ENCODE peak calls at places on chromosome 20, in five cellular contexts. B, I, S, T and Q are unnamed samples. For H3K4me1, the result is how much of the 10 kb centered on the place peaks cover.

GRCh38 chr20:9492067-9492466 is 22.3 kb upstream of the LAMP5 start:
- DNase-seq in B (no peak), I (no peak), S (no peak), T (no peak), Q (no peak)

GRCh38 chr20:55174635-55175034 is 699.2 kb downstream of the DOK5 start:
- DNase-seq in B (no peak), I (no peak), S (no peak), T (no peak), Q (no peak)

GRCh38 chr20:2006452-2007381 is 12.9 kb upstream of the PDYN start:
- DNase-seq in B (peak), I (no peak), S (no peak), T (no peak), Q (no peak)

GRCh38 chr20:371755-372542 is 8.6 kb upstream of the TRIB3 start:
- DNase-seq in B (peak), I (peak), S (peak), T (no peak), Q (no peak)

GRCh38 chr20:53713328-53714056 is 119.9 kb upstream of the ZNF217 start:
- DNase-seq in B (no peak), I (no peak), S (no peak), T (no peak), Q (no peak)

GRCh38 chr20:32842688-32843524 is 15.8 kb upstream of the EFCAB8 start:
- DNase-seq in B (no peak), I (no peak), S (no peak), T (no peak), Q (no peak)

GRCh38 chr20:53826597-53827291 is 233.1 kb upstream of the ZNF217 start:
- DNase-seq in B (no peak), I (peak), S (no peak), T (no peak), Q (no peak)

GRCh38 chr20:43809206-43809819 is 82.5 kb upstream of the GTSF1L start:
- DNase-seq in B (no peak), I (no peak), S (no peak), T (no peak), Q (no peak)

GRCh38 chr20:1820137-1821074 is 74.8 kb upstream of the SIRPA start:
- DNase-seq in B (peak), I (no peak), S (no peak), T (no peak), Q (no peak)

GRCh38 chr20:33910529-33911327 is 83.0 kb upstream of the RALY start:
- DNase-seq in B (no peak), I (no peak), S (no peak), T (no peak), Q (no peak)

GRCh38 chr20:23446505-23446904 is 6.2 kb downstream of the CST11 start:
- DNase-seq in B (peak), I (no peak), S (peak), T (no peak), Q (no peak)

GRCh38 chr20:48826883-48827771 is 672 bp downstream of the PREX1 start:
- DNase-seq in B (no peak), I (peak), S (no peak), T (no peak), Q (no peak)

GRCh38 chr20:50636601-50637539 is 54.5 kb downstream of the RIPOR3 start:
- DNase-seq in B (no peak), I (no peak), S (no peak), T (no peak), Q (no peak)
- H3K4me1 ChIP-seq in B (under half), I (under half), S (under half), T (under half), Q (under half)

GRCh38 chr20:31418307-31418706 is 12.3 kb upstream of the DEFB121 start:
- DNase-seq in B (no peak), I (no peak), S (no peak), T (no peak), Q (no peak)

GRCh38 chr20:31410011-31410410 is 4.0 kb upstream of the DEFB121 start:
- DNase-seq in B (no peak), I (no peak), S (no peak), T (no peak), Q (no peak)

GRCh38 chr20:31414381-31414780 is 8.4 kb upstream of the DEFB121 start:
- DNase-seq in B (no peak), I (no peak), S (no peak), T (no peak), Q (no peak)
- H3K4me1 ChIP-seq in B (under half), I (under half), S (under half), T (under half), Q (under half)

DNA sequence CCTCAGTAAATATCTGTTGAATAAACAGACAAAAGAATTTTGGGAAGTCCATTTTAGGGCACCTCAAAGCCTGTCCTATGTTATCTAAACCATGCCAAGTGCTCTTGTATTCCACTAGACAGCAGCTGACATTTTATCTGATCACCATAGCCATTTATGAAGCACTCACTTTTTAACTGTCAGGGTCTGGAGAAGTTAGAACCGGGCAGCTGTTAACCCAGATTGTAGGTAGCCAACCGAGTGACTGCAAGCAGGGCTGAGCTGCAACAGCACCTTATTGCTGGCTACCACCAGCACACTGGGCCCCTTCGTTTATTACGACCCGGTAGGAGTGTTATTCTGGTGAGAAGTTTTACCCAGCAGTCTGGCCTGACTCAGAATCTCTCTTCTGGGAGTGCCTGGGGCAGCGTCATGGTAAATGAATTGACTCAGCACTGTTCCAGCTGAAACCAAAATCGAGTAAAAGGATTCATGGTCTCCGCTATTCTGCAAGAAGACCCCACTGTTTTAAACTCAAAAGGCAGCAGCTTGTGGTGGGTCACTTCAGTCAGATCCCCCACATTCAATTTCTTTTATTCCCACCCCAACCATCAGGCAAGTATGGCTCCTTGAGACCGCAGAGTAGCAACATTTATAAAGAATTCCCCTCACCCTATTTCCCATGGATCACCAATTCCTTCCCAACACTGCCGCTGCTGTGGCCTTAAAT is 1.7 kb downstream of the UBE2V1 start:
- DNase-seq in B (no peak), I (no peak), S (no peak), T (no peak), Q (no peak)
- H3K4me1 ChIP-seq in B (under half), I (under half), S (half or more), T (under half), Q (half or more)

DNA sequence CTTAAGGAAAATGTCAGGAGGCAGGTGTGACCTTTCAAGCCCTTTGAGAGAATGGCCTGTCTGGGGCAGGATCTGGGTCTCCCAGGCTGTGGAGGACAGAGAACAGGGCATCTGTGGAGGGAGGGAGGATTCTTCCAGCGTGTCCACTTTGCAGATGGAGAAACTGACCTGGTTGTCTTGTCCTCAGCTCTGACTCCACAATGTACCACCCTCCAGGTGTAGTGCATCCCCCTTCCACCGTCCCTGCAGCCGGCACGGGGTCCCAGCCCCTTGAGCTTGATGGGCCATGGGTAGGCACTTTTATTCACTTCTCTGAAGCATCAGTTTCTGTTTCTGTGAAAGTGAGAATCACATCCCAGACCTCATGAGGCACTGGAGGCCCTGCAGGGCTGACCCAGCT is 4.6 kb upstream of the TGM2 start:
- DNase-seq in B (no peak), I (no peak), S (no peak), T (no peak), Q (no peak)
- H3K4me1 ChIP-seq in B (under half), I (under half), S (under half), T (under half), Q (under half)

DNA sequence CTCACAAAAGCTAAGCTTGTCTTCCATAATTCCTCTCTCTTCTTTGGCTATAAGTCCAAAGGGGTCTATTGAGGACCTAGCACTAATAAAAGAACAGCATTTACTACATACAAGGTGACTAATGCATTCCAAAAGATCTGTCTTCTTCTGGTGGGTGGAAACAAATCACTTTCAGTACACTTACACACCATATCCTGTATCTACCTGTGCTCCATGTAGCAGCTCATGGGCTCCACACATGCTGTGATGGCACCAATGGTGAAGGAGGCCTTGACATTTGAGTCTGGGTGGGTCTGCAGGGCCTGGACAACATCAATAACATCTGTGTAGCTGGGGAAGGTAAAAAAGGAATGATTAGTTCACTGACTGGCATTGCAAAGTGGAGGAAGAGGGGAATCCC is 42.4 kb upstream of the SLC4A11 start:
- DNase-seq in B (no peak), I (no peak), S (no peak), T (no peak), Q (no peak)
- H3K4me1 ChIP-seq in B (under half), I (under half), S (under half), T (under half), Q (under half)

GRCh38 chr20:62776035-62776691 is 20.1 kb upstream of the MRGBP start:
- DNase-seq in B (no peak), I (no peak), S (no peak), T (no peak), Q (no peak)

GRCh38 chr20:62777528-62777830 is 18.8 kb upstream of the MRGBP start:
- DNase-seq in B (no peak), I (no peak), S (no peak), T (no peak), Q (no peak)

GRCh38 chr20:62775206-62775605 is 21.1 kb upstream of the MRGBP start:
- DNase-seq in B (no peak), I (no peak), S (no peak), T (no peak), Q (no peak)

GRCh38 chr20:62778058-62778457 is 18.2 kb upstream of the MRGBP start:
- DNase-seq in B (no peak), I (no peak), S (no peak), T (no peak), Q (no peak)

GRCh38 chr20:62776692-62777527 is 19.4 kb upstream of the MRGBP start:
- DNase-seq in B (no peak), I (no peak), S (no peak), T (no peak), Q (peak)
- H3K4me1 ChIP-seq in B (under half), I (under half), S (under half), T (under half), Q (under half)

GRCh38 chr20:51651921-51652549 is 109.5 kb upstream of the NFATC2 start:
- DNase-seq in B (no peak), I (no peak), S (no peak), T (no peak), Q (no peak)

GRCh38 chr20:51648571-51648947 is 106.0 kb upstream of the NFATC2 start:
- DNase-seq in B (no peak), I (no peak), S (no peak), T (no peak), Q (no peak)

GRCh38 chr20:51643390-51643789 is 100.9 kb upstream of the NFATC2 start:
- DNase-seq in B (no peak), I (no peak), S (no peak), T (no peak), Q (no peak)

GRCh38 chr20:51650685-51651134 is 108.2 kb upstream of the NFATC2 start:
- DNase-seq in B (no peak), I (no peak), S (no peak), T (no peak), Q (no peak)

DNA sequence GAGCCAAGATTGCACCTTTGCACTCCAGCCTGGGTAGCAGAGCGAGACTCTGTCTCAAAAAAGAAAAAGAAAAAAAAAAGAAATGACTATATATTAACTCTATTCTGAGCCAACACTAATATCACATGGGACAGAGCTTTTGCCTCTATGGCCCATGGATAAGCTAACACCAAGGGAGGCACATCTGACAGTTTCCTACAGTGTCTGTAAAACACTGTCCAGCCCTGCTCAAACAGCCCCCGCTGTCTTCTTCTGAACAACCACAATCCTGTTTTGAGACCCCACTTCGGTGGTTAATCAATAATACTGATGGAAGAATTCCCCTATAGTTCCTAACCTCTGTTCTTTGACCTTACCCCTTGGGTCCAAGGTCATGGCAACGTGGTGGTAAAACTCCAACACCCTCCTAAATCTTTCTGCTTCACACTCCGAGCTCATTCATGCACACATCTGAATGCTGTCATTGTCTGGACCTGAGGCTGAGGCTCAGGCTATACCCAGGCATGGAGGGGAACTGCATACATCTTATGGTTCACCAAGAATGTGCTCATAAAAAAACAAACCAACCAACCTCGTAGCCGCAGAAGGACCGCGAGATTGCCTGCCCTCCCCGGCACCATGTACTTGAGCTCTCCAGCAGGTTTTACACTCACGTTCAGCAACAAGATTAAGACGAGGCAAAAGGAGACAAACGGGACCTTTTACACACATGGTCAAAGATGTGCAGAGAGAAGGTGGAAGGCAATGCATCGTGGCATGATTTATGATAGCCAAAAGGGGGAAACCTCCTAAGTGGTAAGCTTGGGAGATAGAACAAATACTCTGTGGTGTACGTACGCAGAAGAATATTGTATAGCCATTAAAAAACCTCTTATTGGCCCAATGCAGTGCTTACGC is 105.4 kb upstream of the NFATC2 start:
- DNase-seq in B (no peak), I (no peak), S (no peak), T (no peak), Q (no peak)
- H3K4me1 ChIP-seq in B (under half), I (under half), S (under half), T (under half), Q (under half)

GRCh38 chr20:38830356-38830755 is 24.9 kb downstream of the PPP1R16B start:
- DNase-seq in B (no peak), I (no peak), S (no peak), T (no peak), Q (no peak)

GRCh38 chr20:38827770-38828281 is 22.3 kb downstream of the PPP1R16B start:
- DNase-seq in B (no peak), I (no peak), S (no peak), T (no peak), Q (no peak)

GRCh38 chr20:38828514-38829295 is 23.2 kb downstream of the PPP1R16B start:
- DNase-seq in B (no peak), I (no peak), S (no peak), T (no peak), Q (no peak)

GRCh38 chr20:38831049-38831691 is 25.7 kb downstream of the PPP1R16B start:
- DNase-seq in B (no peak), I (no peak), S (no peak), T (no peak), Q (no peak)

GRCh38 chr20:38829296-38829875 is 23.9 kb downstream of the PPP1R16B start:
- DNase-seq in B (no peak), I (no peak), S (no peak), T (no peak), Q (no peak)
- H3K4me1 ChIP-seq in B (under half), I (under half), S (under half), T (under half), Q (under half)